ENCODE peak calls at places on chromosome 21, in seven cellular contexts. M, G, V, P, K, N and A are unnamed samples.

GRCh38 chr21:42242611-42243010 is 23.7 kb downstream of the ABCG1 start:
- DNase-seq in G (no peak), K (peak; percentile 19), V (no peak), M (peak; percentile 80), P (no peak), N (no peak), A (no peak)

GRCh38 chr21:44549525-44550211 is 1.6 kb downstream of the KRTAP10-2 start:
- DNase-seq in N (no peak), P (no peak), K (no peak), G (no peak), V (no peak), M (no peak), A (no peak)

GRCh38 chr21:43325968-43326367 is 101.0 kb downstream of the SIK1 start:
- DNase-seq in G (no peak), P (no peak), N (no peak), M (peak; percentile 87), V (no peak), K (no peak), A (no peak)

GRCh38 chr21:32278068-32278467 is 781 bp downstream of the MIS18A start:
- DNase-seq in K (no peak), V (peak; percentile 19), N (no peak), P (no peak), M (peak; percentile 51), G (no peak), A (no peak)

GRCh38 chr21:36835383-36835795 is 131.1 kb downstream of the HLCS start:
- DNase-seq in G (no peak), K (peak; percentile 93), N (no peak), M (no peak), V (no peak), P (no peak), A (no peak)

GRCh38 chr21:44872266-44872567 is 1.3 kb downstream of the PTTG1IP start:
- DNase-seq in P (no peak), V (no peak), K (no peak), G (no peak), N (no peak), M (peak; percentile 19), A (peak; percentile 52)

GRCh38 chr21:32764186-32764585 is 7.4 kb downstream of the PAXBP1 start:
- DNase-seq in N (no peak), V (no peak), G (no peak), M (peak; percentile 13), K (no peak), P (no peak), A (no peak)

GRCh38 chr21:15291621-15292266 is 226.9 kb upstream of the NRIP1 start:
- DNase-seq in N (no peak), G (no peak), P (no peak), K (no peak), M (no peak), V (no peak), A (no peak)

GRCh38 chr21:31180256-31181088 is 142.2 kb upstream of the KRTAP19-8 start:
- DNase-seq in P (no peak), K (no peak), N (no peak), M (peak; percentile 51), G (no peak), V (peak; percentile 27), A (no peak)

GRCh38 chr21:41759926-41760325 is 6.9 kb downstream of the RIPK4 start:
- DNase-seq in N (no peak), V (no peak), M (no peak), G (no peak), K (no peak), P (no peak), A (peak; percentile 5)

GRCh38 chr21:37202221-37202805 is 64.8 kb downstream of the VPS26C start:
- DNase-seq in V (no peak), M (no peak), K (no peak), N (no peak), P (no peak), G (no peak), A (no peak)

GRCh38 chr21:14325575-14325974 is 57.4 kb downstream of the HSPA13 start:
- DNase-seq in G (no peak), V (no peak), K (no peak), M (no peak), P (no peak), N (no peak), A (no peak)

GRCh38 chr21:28675265-28676041 is 317.2 kb downstream of the LTN1 start:
- DNase-seq in N (no peak), P (peak; percentile 32), M (no peak), V (no peak), K (no peak), G (no peak), A (no peak)

DNA sequence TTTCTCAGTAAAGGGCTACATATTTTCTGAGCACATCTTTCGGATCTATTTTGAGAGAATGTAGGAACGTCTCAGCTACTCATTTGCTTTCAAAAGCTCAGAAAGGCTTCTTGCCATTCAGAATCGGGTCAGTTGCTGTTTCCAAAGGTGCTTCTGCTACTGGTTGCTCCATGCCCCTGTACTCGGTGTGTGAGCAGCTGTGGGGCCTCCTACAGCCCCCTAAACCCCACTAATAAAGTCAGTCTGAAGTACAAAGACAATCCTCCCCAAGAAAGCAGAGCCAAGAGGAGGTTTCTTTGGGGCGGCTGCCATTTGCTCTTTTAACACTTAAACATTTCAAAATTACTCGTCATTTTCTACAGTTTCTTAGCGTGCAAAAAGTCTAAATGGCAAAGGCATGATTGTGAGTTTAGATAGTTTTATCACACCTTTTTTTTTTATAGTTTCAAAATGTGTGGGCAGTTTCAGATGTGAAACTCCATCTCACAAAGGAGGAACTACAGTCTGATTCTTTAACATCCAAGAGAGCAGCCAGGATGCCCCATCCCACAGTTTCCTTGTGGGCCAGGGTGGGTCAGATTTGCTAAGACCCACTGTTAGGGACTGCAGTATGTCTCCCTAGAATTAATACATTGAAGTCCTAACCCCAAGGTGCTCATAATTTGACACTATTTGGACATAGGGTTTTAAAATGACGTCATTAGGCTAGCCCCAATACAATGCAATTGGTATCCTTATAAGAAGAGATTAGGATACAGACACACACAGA is 4.1 kb downstream of the RUNX1 start:
- DNase-seq in M (no peak), G (no peak), N (no peak), P (no peak), K (no peak), V (no peak), A (no peak)
- H3K4me1 ChIP-seq in M (peaks cover 77% of the 10 kb centered on the region), G (peaks cover 36% of the 10 kb centered on the region), N (peaks cover 5% of the 10 kb centered on the region), P (peaks cover 24% of the 10 kb centered on the region), K (peaks cover 18% of the 10 kb centered on the region), V (peaks cover 79% of the 10 kb centered on the region), A (peaks cover 4% of the 10 kb centered on the region)

GRCh38 chr21:38241029-38241740 is 15.6 kb upstream of the KCNJ15 start:
- DNase-seq in P (no peak), V (no peak), G (peak; percentile 16), M (no peak), K (no peak), N (no peak), A (peak; percentile 43)

GRCh38 chr21:38240121-38240520 is 16.7 kb upstream of the KCNJ15 start:
- DNase-seq in M (no peak), G (no peak), K (no peak), N (no peak), V (no peak), P (no peak), A (no peak)

GRCh38 chr21:38234395-38235142 is 22.2 kb upstream of the KCNJ15 start:
- DNase-seq in G (no peak), N (no peak), P (peak; percentile 91), K (no peak), M (no peak), V (no peak), A (peak; percentile 41)

GRCh38 chr21:38242036-38242435 is 14.8 kb upstream of the KCNJ15 start:
- DNase-seq in V (no peak), G (no peak), K (no peak), M (no peak), N (no peak), P (no peak), A (no peak)

GRCh38 chr21:38236232-38236631 is 20.6 kb upstream of the KCNJ15 start:
- DNase-seq in M (no peak), V (no peak), K (no peak), N (no peak), P (no peak), G (no peak), A (no peak)
- TF ChIP-seq CTCF in M (no peak), V (no peak), K (no peak), N (no peak), P (peak; percentile 66), G (no peak), A (no peak)

GRCh38 chr21:34997295-34997694 is 51.8 kb downstream of the RUNX1 start:
- DNase-seq in V (no peak), P (no peak), G (no peak), N (no peak), M (no peak), K (no peak), A (no peak)

GRCh38 chr21:34996304-34997081 is 52.6 kb downstream of the RUNX1 start:
- DNase-seq in N (no peak), G (no peak), M (no peak), V (no peak), P (no peak), K (no peak), A (peak; percentile 54)

GRCh38 chr21:34992736-34993135 is 56.4 kb downstream of the RUNX1 start:
- DNase-seq in N (no peak), V (no peak), M (no peak), P (no peak), G (no peak), K (peak; percentile 74), A (no peak)

GRCh38 chr21:34994646-34995631 is 54.2 kb downstream of the RUNX1 start:
- DNase-seq in P (no peak), M (no peak), K (no peak), V (no peak), N (no peak), G (no peak), A (no peak)

GRCh38 chr21:34995979-34996303 is 53.2 kb downstream of the RUNX1 start:
- DNase-seq in P (no peak), G (no peak), V (no peak), K (no peak), M (no peak), N (no peak), A (no peak)
- H3K4me1 ChIP-seq in P (no peaks in the 10 kb centered on the region), G (peaks cover 31% of the 10 kb centered on the region), V (peaks cover 25% of the 10 kb centered on the region), K (peaks cover 28% of the 10 kb centered on the region), M (peaks cover 6% of the 10 kb centered on the region), N (no peaks in the 10 kb centered on the region), A (no peaks in the 10 kb centered on the region)

GRCh38 chr21:38363684-38364083 is 106.9 kb downstream of the KCNJ15 start:
- DNase-seq in K (no peak), N (no peak), V (no peak), M (no peak), G (no peak), P (no peak), A (no peak)
- TF ChIP-seq CTCF in K (no peak), N (no peak), V (no peak), M (no peak), G (no peak), P (no peak), A (no peak)

GRCh38 chr21:34514576-34515135 is 2.6 kb upstream of the KCNE1 start:
- DNase-seq in K (no peak), P (no peak), N (no peak), V (no peak), G (no peak), M (no peak), A (no peak)
- H3K4me1 ChIP-seq in K (no peaks in the 10 kb centered on the region), P (no peaks in the 10 kb centered on the region), N (peaks cover 5% of the 10 kb centered on the region), V (no peaks in the 10 kb centered on the region), G (peaks cover 15% of the 10 kb centered on the region), M (no peaks in the 10 kb centered on the region), A (no peaks in the 10 kb centered on the region)